ENCODE peak calls at places on chromosomes 12 and 14, in seven cellular contexts. L is GM12878, R is GM12892, S is HepG2, G is K562, F is SK-N-SH, U is H1. N is an unnamed sample.

GRCh38 chr12:108821407-108822397 is 35.7 kb downstream of the SSH1 start:
- DNase-seq in U (no peak), S (no peak), L (no peak), F (no peak), G (no peak), R (no peak), N (no peak)

GRCh38 chr12:52519826-52520662 is at the start of gene KRT5:
- DNase-seq in G (no peak), L (no peak), R (no peak), U (no peak), S (no peak), F (no peak), N (no peak)

GRCh38 chr14:50039734-50040400 is 76.5 kb downstream of the VCPKMT start:
- DNase-seq in F (no peak), L (no peak), G (no peak), U (no peak), R (no peak), S (peak), N (no peak)

GRCh38 chr14:31122098-31122611 is 85.4 kb downstream of the HECTD1 start:
- DNase-seq in S (no peak), G (no peak), R (no peak), L (no peak), U (no peak), F (no peak), N (no peak)

GRCh38 chr14:68790656-68791077 is 2.2 kb downstream of the ZFP36L1 start:
- DNase-seq in U (no peak), S (no peak), F (no peak), G (no peak), L (no peak), R (no peak), N (no peak)

GRCh38 chr14:24848427-24848826 is 201.5 kb downstream of the STXBP6 start:
- DNase-seq in F (no peak), U (no peak), R (no peak), S (no peak), G (no peak), L (no peak), N (no peak)

GRCh38 chr14:22395803-22396202 is 193.2 kb downstream of the DAD1 start:
- DNase-seq in R (no peak), L (no peak), G (no peak), F (no peak), S (no peak), U (no peak), N (no peak)

GRCh38 chr14:76131071-76131985 is 20.4 kb upstream of the GPATCH2L start:
- DNase-seq in S (no peak), F (no peak), R (no peak), G (no peak), L (no peak), U (no peak), N (no peak)

GRCh38 chr14:22379727-22380126 is 209.3 kb downstream of the DAD1 start:
- DNase-seq in U (no peak), S (no peak), R (no peak), G (no peak), L (no peak), F (no peak), N (no peak)

GRCh38 chr12:25583545-25583944 is 30.5 kb upstream of the LMNTD1 start:
- DNase-seq in S (no peak), G (peak), R (no peak), U (peak), F (peak), L (no peak), N (no peak)

GRCh38 chr14:95979339-95980042 is 59.7 kb upstream of the C14orf132 start:
- DNase-seq in L (no peak), S (no peak), R (no peak), F (peak), U (peak), G (no peak), N (no peak)

GRCh38 chr12:93387780-93388179 is 10.1 kb downstream of the NUDT4 start:
- DNase-seq in U (no peak), L (no peak), S (no peak), R (no peak), F (no peak), G (peak), N (no peak)

GRCh38 chr12:12200363-12200762 is 66.5 kb downstream of the LRP6 start:
- DNase-seq in L (no peak), S (no peak), G (no peak), F (no peak), U (no peak), R (no peak), N (no peak)

GRCh38 chr12:709631-710030 is 42.7 kb upstream of the WNK1 start:
- DNase-seq in G (no peak), R (no peak), L (no peak), F (no peak), U (no peak), S (no peak), N (no peak)

GRCh38 chr14:44369401-44370123 is 137.5 kb downstream of the FSCB start:
- DNase-seq in U (no peak), F (no peak), L (no peak), G (no peak), R (no peak), S (no peak), N (no peak)

GRCh38 chr12:1801285-1801975 is 18.9 kb upstream of the LRTM2 start:
- DNase-seq in L (no peak), S (no peak), F (peak), G (no peak), R (no peak), U (no peak), N (no peak)

DNA sequence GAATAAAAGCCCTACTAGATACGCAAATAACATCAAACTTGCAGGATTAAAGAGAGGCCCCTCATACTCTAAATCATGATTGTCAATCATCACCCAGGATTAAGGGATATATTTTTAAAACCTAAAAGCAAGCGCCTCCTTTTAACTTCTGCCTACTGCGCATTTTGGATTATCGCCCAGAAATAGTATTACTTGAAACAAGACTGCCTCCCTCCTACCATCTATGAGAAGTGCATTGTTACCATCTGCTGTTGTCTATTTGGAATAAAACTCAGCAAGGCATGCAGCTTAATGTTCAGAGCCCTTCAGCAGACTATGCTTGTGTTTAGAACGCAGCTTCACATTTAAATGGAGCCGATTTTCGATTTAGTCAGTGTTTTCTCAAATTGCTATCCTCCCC is 79.6 kb downstream of the EXOC5 start:
- DNase-seq in S (peak), U (no peak), L (no peak), G (peak), F (peak), R (no peak), N (no peak)
- TF ChIP-seq TAF1 in S (no peak), U (no peak), L (no peak), G (no peak), F (no peak), R (no peak), N (no peak)

DNA sequence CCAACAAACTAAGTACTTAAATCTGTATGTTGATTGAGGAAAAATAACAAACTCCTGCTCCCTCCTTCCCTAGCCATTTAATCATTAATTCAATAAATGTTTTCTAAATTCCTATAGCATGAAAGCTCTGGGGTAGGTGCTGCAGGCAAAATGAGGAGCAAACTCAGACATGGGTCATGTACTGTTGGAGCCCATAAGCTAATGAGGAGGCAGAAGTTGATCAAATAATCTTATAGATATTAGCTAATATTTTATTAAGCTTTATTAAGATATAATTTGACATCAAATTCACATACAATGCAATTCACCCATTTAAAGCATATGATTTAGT is 70.6 kb downstream of the SYNE2 start:
- DNase-seq in F (no peak), U (no peak), R (no peak), S (no peak), L (no peak), G (no peak), N (no peak)
- TF ChIP-seq TAF1 in F (no peak), U (no peak), R (no peak), S (no peak), L (no peak), G (no peak), N (no peak)

GRCh38 chr12:62783881-62784280 is 151.1 kb downstream of the PPM1H start:
- DNase-seq in F (no peak), S (no peak), U (no peak), L (no peak), R (no peak), G (no peak), N (no peak)
- TF ChIP-seq TAF1 in F (no peak), S (no peak), U (no peak), L (no peak), R (no peak), G (no peak), N (no peak)

DNA sequence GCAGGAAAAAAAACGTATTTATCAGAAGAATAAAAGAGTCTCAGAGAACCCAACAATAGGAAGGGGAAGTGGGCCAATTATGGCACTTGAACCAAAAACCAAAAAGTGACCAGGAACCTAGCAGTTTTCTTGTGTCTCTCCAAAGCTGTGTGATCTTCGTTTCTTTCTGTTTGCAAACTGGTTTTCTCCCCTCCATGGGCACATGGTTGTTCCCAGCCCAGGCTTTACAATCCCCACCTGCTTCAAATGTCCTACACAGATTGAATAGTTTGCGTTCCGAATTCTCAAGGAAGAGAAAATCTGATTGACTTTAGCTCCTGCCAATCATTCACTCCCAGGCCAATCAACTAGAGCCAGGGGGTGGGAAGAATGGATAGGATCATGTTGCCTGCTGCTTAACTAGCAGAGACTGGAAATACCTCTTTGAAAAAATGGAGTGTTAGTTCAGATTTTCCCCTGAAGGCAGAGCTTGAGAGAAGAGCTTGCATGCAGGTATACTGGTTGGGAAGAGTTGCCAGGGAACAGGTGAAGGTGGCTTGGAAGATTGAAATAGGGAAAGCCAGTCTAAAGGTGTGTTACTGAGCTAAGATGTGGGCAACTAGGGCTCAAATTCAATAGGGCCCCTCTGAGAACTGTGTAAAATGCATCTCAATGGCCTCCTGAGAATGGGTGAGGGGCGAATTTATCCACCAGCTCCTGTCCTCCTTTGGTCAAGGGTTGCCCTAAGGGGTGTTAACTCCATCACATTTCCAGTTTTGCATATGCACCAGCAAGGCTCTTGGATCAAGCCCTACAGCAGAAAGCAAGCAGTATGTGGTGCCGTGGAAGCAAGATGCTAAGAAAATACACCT is 106.4 kb upstream of the SRRM4 start:
- DNase-seq in L (no peak), S (no peak), R (no peak), G (peak), U (peak), F (no peak), N (no peak)
- TF ChIP-seq TAF1 in L (no peak), S (no peak), R (no peak), G (no peak), U (no peak), F (no peak), N (no peak)

DNA sequence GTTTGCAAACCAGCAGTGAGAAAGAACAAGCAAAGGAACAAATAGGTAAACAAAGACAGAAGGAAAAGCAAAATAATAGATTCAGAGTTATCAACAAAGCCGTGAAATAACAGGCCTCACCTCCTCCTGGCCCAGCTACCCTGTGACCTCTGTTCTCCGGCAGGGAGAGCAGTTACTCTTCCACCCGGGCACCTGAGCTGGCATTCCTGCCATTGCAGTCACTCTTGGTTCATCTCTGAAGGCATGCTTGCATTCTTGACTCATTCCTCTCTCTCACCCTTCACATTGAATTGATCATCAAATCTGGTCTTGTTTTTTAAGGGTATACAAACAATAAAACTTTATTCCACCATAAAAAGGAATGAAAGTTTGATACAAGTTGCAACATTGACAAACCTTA is 95.1 kb downstream of the TTC8 start:
- DNase-seq in S (no peak), U (no peak), L (no peak), R (no peak), G (no peak), F (no peak), N (no peak)
- TF ChIP-seq TAF1 in S (no peak), U (no peak), L (no peak), R (no peak), G (no peak), F (no peak), N (no peak)

GRCh38 chr12:114799574-114800487 is 115.9 kb upstream of the TBX3 start:
- DNase-seq in G (no peak), S (peak), L (no peak), U (no peak), R (no peak), F (no peak), N (no peak)
- TF ChIP-seq TAF1 in G (no peak), S (peak), L (no peak), U (no peak), R (no peak), F (no peak), N (no peak)

DNA sequence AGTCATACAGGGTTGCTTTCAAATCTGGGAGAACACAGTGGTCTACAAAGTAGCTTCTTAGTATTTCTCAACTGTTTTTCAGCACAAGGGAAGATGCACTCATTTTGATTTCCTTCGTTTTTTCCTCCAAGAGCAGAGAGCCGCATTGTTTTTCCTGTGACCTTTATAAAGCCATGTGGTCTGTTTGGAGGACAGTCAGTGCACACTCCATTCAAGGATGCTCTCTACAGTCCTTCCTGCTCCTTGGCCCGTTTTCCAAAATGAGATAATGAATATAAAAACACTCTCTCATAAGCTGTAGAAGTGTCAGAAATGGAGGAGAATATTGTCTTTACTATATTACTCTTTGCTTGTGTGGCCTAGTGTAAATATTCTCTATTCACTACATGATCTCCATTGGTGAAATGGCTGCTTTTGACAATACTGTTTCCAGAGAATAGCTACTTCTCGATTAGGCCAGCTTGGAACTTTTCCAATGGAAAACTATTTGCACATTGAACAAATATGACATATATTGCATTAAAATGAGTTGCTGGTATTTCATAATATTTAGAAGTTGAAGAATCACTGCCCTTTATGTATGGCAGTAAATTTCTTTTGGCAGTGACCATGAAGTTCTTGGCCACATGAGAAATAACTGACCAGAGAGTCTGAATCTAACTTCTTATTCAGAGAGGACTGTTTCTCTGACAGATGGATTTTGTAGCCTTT is 393.1 kb upstream of the RGS6 start:
- DNase-seq in G (no peak), U (no peak), F (no peak), L (no peak), R (no peak), S (no peak), N (no peak)
- TF ChIP-seq TAF1 in G (no peak), U (no peak), F (no peak), L (no peak), R (no peak), S (no peak), N (no peak)

DNA sequence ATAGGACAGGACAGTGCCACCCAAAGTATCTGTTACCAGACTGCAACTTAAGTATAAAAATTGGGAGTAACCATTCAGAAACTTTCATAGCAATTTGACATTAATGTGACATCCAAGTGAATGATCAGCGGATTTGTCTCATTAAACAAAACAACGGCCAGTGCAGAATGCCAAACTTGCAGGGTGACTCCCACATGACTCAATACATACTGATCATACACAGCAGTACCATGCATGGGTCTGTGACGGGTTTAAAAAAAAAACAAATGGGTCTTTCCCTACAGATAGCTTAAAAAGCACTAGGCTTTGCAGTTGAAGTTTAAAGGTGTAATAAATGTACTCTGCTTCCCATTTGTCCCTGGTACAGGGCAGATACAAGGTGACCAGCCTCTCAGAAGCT is 116.6 kb downstream of the SLC35F4 start:
- DNase-seq in L (no peak), F (no peak), S (no peak), U (no peak), G (no peak), R (no peak), N (no peak)
- TF ChIP-seq TAF1 in L (no peak), F (no peak), S (no peak), U (no peak), G (no peak), R (no peak), N (no peak)